ENCODE peak calls at places on chromosome 19, in eight cellular contexts. One of them, this sample, is unnamed.

GRCh38 chr19:29861575-29861974 is 49.8 kb downstream of the CCNE1 start:
- DNase-seq in GM23248: no peak
- DNase-seq in astrocyte: no peak
- DNase-seq in effector memory CD4-positive, alpha-beta T cell: no peak
- DNase-seq in substantia nigra: no peak
- DNase-seq in uterus: no peak
- DNase-seq in A549: no peak
- DNase-seq in CD8-positive, alpha-beta T cell: no peak
- DNase-seq in this sample: no peak

GRCh38 chr19:6374179-6374709 is 1.5 kb downstream of the PSPN start:
- DNase-seq in effector memory CD4-positive, alpha-beta T cell: no peak
- DNase-seq in uterus: peak; percentile 35
- DNase-seq in A549: no peak
- DNase-seq in astrocyte: no peak
- DNase-seq in CD8-positive, alpha-beta T cell: no peak
- DNase-seq in substantia nigra: no peak
- DNase-seq in GM23248: no peak
- DNase-seq in this sample: no peak

GRCh38 chr19:50333737-50334617 is 4.8 kb upstream of the KCNC3 start:
- DNase-seq in astrocyte: peak; percentile 6
- DNase-seq in uterus: peak; percentile 27
- DNase-seq in A549: peak; percentile 99
- DNase-seq in GM23248: peak; percentile 78
- DNase-seq in substantia nigra: peak; percentile 79
- DNase-seq in CD8-positive, alpha-beta T cell: peak; percentile 59
- DNase-seq in effector memory CD4-positive, alpha-beta T cell: peak; percentile 63
- DNase-seq in this sample: peak; percentile 89

GRCh38 chr19:7715671-7716070 is 13.7 kb upstream of the FCER2 start:
- DNase-seq in GM23248: no peak
- DNase-seq in CD8-positive, alpha-beta T cell: no peak
- DNase-seq in astrocyte: no peak
- DNase-seq in uterus: no peak
- DNase-seq in substantia nigra: no peak
- DNase-seq in effector memory CD4-positive, alpha-beta T cell: no peak
- DNase-seq in A549: no peak
- DNase-seq in this sample: no peak

GRCh38 chr19:39135701-39136100 is 10.1 kb downstream of the PAK4 start:
- DNase-seq in CD8-positive, alpha-beta T cell: no peak
- DNase-seq in astrocyte: no peak
- DNase-seq in substantia nigra: no peak
- DNase-seq in GM23248: no peak
- DNase-seq in effector memory CD4-positive, alpha-beta T cell: no peak
- DNase-seq in A549: no peak
- DNase-seq in uterus: no peak
- DNase-seq in this sample: no peak

GRCh38 chr19:1577929-1578618 is 9.9 kb upstream of the MEX3D start:
- DNase-seq in CD8-positive, alpha-beta T cell: no peak
- DNase-seq in substantia nigra: no peak
- DNase-seq in effector memory CD4-positive, alpha-beta T cell: no peak
- DNase-seq in uterus: no peak
- DNase-seq in GM23248: no peak
- DNase-seq in astrocyte: no peak
- DNase-seq in A549: no peak
- DNase-seq in this sample: no peak

GRCh38 chr19:44142014-44142523 is 715 bp downstream of the ZNF234 start:
- DNase-seq in A549: peak; percentile 14
- DNase-seq in substantia nigra: peak; percentile 2
- DNase-seq in astrocyte: peak; percentile 26
- DNase-seq in uterus: no peak
- DNase-seq in CD8-positive, alpha-beta T cell: no peak
- DNase-seq in GM23248: peak; percentile 69
- DNase-seq in effector memory CD4-positive, alpha-beta T cell: no peak
- DNase-seq in this sample: peak; percentile 13

GRCh38 chr19:51441410-51442390 is 16.6 kb downstream of the SIGLEC8 start:
- DNase-seq in A549: no peak
- DNase-seq in effector memory CD4-positive, alpha-beta T cell: peak; percentile 76
- DNase-seq in astrocyte: no peak
- DNase-seq in CD8-positive, alpha-beta T cell: peak; percentile 56
- DNase-seq in substantia nigra: no peak
- DNase-seq in uterus: no peak
- DNase-seq in GM23248: no peak
- DNase-seq in this sample: no peak

GRCh38 chr19:3094638-3095374 is 644 bp downstream of the GNA11 start:
- DNase-seq in substantia nigra: no peak
- DNase-seq in effector memory CD4-positive, alpha-beta T cell: no peak
- DNase-seq in A549: no peak
- DNase-seq in CD8-positive, alpha-beta T cell: no peak
- DNase-seq in astrocyte: no peak
- DNase-seq in GM23248: peak; percentile 76
- DNase-seq in uterus: no peak
- DNase-seq in this sample: no peak

GRCh38 chr19:3096267-3096901 is 2.2 kb downstream of the GNA11 start:
- DNase-seq in A549: no peak
- DNase-seq in GM23248: no peak
- DNase-seq in uterus: no peak
- DNase-seq in astrocyte: no peak
- DNase-seq in effector memory CD4-positive, alpha-beta T cell: no peak
- DNase-seq in CD8-positive, alpha-beta T cell: no peak
- DNase-seq in substantia nigra: no peak
- DNase-seq in this sample: no peak

GRCh38 chr19:3097442-3097871 is 3.3 kb downstream of the GNA11 start:
- DNase-seq in effector memory CD4-positive, alpha-beta T cell: no peak
- DNase-seq in GM23248: peak; percentile 17
- DNase-seq in uterus: no peak
- DNase-seq in CD8-positive, alpha-beta T cell: no peak
- DNase-seq in substantia nigra: no peak
- DNase-seq in astrocyte: no peak
- DNase-seq in A549: no peak
- DNase-seq in this sample: no peak

GRCh38 chr19:3096902-3097326 is 2.8 kb downstream of the GNA11 start:
- DNase-seq in GM23248: no peak
- DNase-seq in substantia nigra: no peak
- DNase-seq in CD8-positive, alpha-beta T cell: no peak
- DNase-seq in effector memory CD4-positive, alpha-beta T cell: no peak
- DNase-seq in uterus: no peak
- DNase-seq in A549: no peak
- DNase-seq in astrocyte: no peak
- DNase-seq in this sample: no peak

GRCh38 chr19:3095375-3096191 is 1.4 kb downstream of the GNA11 start:
- DNase-seq in uterus: no peak
- DNase-seq in effector memory CD4-positive, alpha-beta T cell: peak; percentile 26
- DNase-seq in A549: no peak
- DNase-seq in astrocyte: no peak
- DNase-seq in substantia nigra: no peak
- DNase-seq in GM23248: peak; percentile 35
- DNase-seq in CD8-positive, alpha-beta T cell: peak; percentile 55
- DNase-seq in this sample: no peak
- H3K27ac ChIP-seq in uterus: no peak overlapping the region
- H3K27ac ChIP-seq in effector memory CD4-positive, alpha-beta T cell: no peak overlapping the region
- H3K27ac ChIP-seq in A549: peak overlapping the region; percentile 82
- H3K27ac ChIP-seq in astrocyte: no peak overlapping the region
- H3K27ac ChIP-seq in substantia nigra: peak overlapping the region; percentile 63
- H3K27ac ChIP-seq in GM23248: no peak overlapping the region
- H3K27ac ChIP-seq in CD8-positive, alpha-beta T cell: no peak overlapping the region
- H3K27ac ChIP-seq in this sample: no peak overlapping the region

GRCh38 chr19:4638828-4639530 is at the start of gene TNFAIP8L1:
- DNase-seq in GM23248: peak; percentile 97
- DNase-seq in A549: peak; percentile 92
- DNase-seq in effector memory CD4-positive, alpha-beta T cell: peak; percentile 99
- DNase-seq in astrocyte: peak; percentile 74
- DNase-seq in CD8-positive, alpha-beta T cell: peak; percentile 97
- DNase-seq in substantia nigra: peak; percentile 91
- DNase-seq in uterus: peak; percentile 96
- DNase-seq in this sample: peak; percentile 89

GRCh38 chr19:4636151-4636717 is 3.1 kb upstream of the TNFAIP8L1 start:
- DNase-seq in GM23248: peak; percentile 74
- DNase-seq in uterus: no peak
- DNase-seq in effector memory CD4-positive, alpha-beta T cell: peak; percentile 54
- DNase-seq in astrocyte: no peak
- DNase-seq in CD8-positive, alpha-beta T cell: peak; percentile 53
- DNase-seq in A549: peak; percentile 65
- DNase-seq in substantia nigra: peak; percentile 22
- DNase-seq in this sample: no peak

GRCh38 chr19:4638330-4638729 is 986 bp upstream of the TNFAIP8L1 start:
- DNase-seq in effector memory CD4-positive, alpha-beta T cell: no peak
- DNase-seq in GM23248: no peak
- DNase-seq in A549: no peak
- DNase-seq in CD8-positive, alpha-beta T cell: no peak
- DNase-seq in astrocyte: no peak
- DNase-seq in uterus: peak; percentile 37
- DNase-seq in substantia nigra: no peak
- DNase-seq in this sample: no peak

GRCh38 chr19:4635763-4636135 is 3.6 kb upstream of the TNFAIP8L1 start:
- DNase-seq in uterus: no peak
- DNase-seq in effector memory CD4-positive, alpha-beta T cell: no peak
- DNase-seq in A549: no peak
- DNase-seq in substantia nigra: no peak
- DNase-seq in astrocyte: no peak
- DNase-seq in CD8-positive, alpha-beta T cell: no peak
- DNase-seq in GM23248: no peak
- DNase-seq in this sample: no peak

DNA sequence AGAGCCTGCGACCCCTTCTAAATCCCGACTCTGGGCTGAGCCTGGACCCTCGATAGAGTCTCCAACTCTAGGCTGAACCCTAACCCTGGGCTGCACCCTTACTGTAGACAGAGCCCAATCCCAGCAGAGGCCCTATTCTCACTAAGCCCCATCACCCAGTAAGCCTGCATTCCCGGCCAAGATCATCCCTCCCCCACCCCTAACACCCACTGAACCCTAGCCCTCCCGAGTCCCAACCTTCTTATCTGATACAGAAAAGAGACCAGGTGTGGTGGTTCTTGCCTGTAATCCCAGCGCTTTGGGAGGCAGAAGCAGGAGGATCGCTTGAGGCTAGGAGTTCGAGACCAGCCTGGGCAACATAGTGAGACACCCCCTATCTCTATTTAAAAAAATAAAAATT is 2.6 kb upstream of the TNFAIP8L1 start:
- DNase-seq in uterus: no peak
- DNase-seq in effector memory CD4-positive, alpha-beta T cell: no peak
- DNase-seq in CD8-positive, alpha-beta T cell: no peak
- DNase-seq in GM23248: no peak
- DNase-seq in astrocyte: no peak
- DNase-seq in substantia nigra: no peak
- DNase-seq in A549: no peak
- DNase-seq in this sample: no peak
- H3K27ac ChIP-seq in uterus: no peak overlapping the region
- H3K27ac ChIP-seq in effector memory CD4-positive, alpha-beta T cell: no peak overlapping the region
- H3K27ac ChIP-seq in CD8-positive, alpha-beta T cell: no peak overlapping the region
- H3K27ac ChIP-seq in GM23248: no peak overlapping the region
- H3K27ac ChIP-seq in astrocyte: no peak overlapping the region
- H3K27ac ChIP-seq in substantia nigra: no peak overlapping the region
- H3K27ac ChIP-seq in A549: peak overlapping the region; percentile 81
- H3K27ac ChIP-seq in this sample: no peak overlapping the region

GRCh38 chr19:10604460-10604980 is 17.4 kb upstream of the AP1M2 start:
- DNase-seq in CD8-positive, alpha-beta T cell: no peak
- DNase-seq in astrocyte: no peak
- DNase-seq in substantia nigra: no peak
- DNase-seq in A549: no peak
- DNase-seq in uterus: peak; percentile 47
- DNase-seq in GM23248: no peak
- DNase-seq in effector memory CD4-positive, alpha-beta T cell: no peak
- DNase-seq in this sample: no peak
- H3K27ac ChIP-seq in CD8-positive, alpha-beta T cell: peak overlapping the region; percentile 99
- H3K27ac ChIP-seq in astrocyte: no peak overlapping the region
- H3K27ac ChIP-seq in substantia nigra: peak overlapping the region; percentile 89
- H3K27ac ChIP-seq in A549: no peak overlapping the region
- H3K27ac ChIP-seq in uterus: peak overlapping the region; percentile 91
- H3K27ac ChIP-seq in GM23248: no peak overlapping the region
- H3K27ac ChIP-seq in effector memory CD4-positive, alpha-beta T cell: peak overlapping the region; percentile 99
- H3K27ac ChIP-seq in this sample: peak overlapping the region; percentile 95

GRCh38 chr19:2604747-2605329 is 97.7 kb downstream of the GNG7 start:
- DNase-seq in astrocyte: no peak
- DNase-seq in uterus: no peak
- DNase-seq in effector memory CD4-positive, alpha-beta T cell: no peak
- DNase-seq in CD8-positive, alpha-beta T cell: no peak
- DNase-seq in A549: no peak
- DNase-seq in substantia nigra: no peak
- DNase-seq in GM23248: no peak
- DNase-seq in this sample: no peak

GRCh38 chr19:2603320-2603719 is 99.2 kb downstream of the GNG7 start:
- DNase-seq in GM23248: peak; percentile 75
- DNase-seq in effector memory CD4-positive, alpha-beta T cell: no peak
- DNase-seq in A549: no peak
- DNase-seq in CD8-positive, alpha-beta T cell: no peak
- DNase-seq in uterus: no peak
- DNase-seq in substantia nigra: no peak
- DNase-seq in astrocyte: peak; percentile 79
- DNase-seq in this sample: no peak

GRCh38 chr19:2602391-2603181 is 99.9 kb downstream of the GNG7 start:
- DNase-seq in substantia nigra: peak; percentile 71
- DNase-seq in A549: no peak
- DNase-seq in CD8-positive, alpha-beta T cell: no peak
- DNase-seq in effector memory CD4-positive, alpha-beta T cell: no peak
- DNase-seq in astrocyte: peak; percentile 96
- DNase-seq in uterus: peak; percentile 93
- DNase-seq in GM23248: peak; percentile 93
- DNase-seq in this sample: peak; percentile 36

GRCh38 chr19:2600914-2601870 is 101.3 kb downstream of the GNG7 start:
- DNase-seq in effector memory CD4-positive, alpha-beta T cell: no peak
- DNase-seq in astrocyte: no peak
- DNase-seq in GM23248: no peak
- DNase-seq in CD8-positive, alpha-beta T cell: no peak
- DNase-seq in A549: no peak
- DNase-seq in uterus: no peak
- DNase-seq in substantia nigra: no peak
- DNase-seq in this sample: no peak
- H3K27ac ChIP-seq in effector memory CD4-positive, alpha-beta T cell: no peak overlapping the region
- H3K27ac ChIP-seq in astrocyte: no peak overlapping the region
- H3K27ac ChIP-seq in GM23248: no peak overlapping the region
- H3K27ac ChIP-seq in CD8-positive, alpha-beta T cell: no peak overlapping the region
- H3K27ac ChIP-seq in A549: no peak overlapping the region
- H3K27ac ChIP-seq in uterus: peak overlapping the region; percentile 90
- H3K27ac ChIP-seq in substantia nigra: no peak overlapping the region
- H3K27ac ChIP-seq in this sample: no peak overlapping the region

GRCh38 chr19:12907166-12907565 is 11.9 kb downstream of the SYCE2 start:
- DNase-seq in GM23248: no peak
- DNase-seq in A549: no peak
- DNase-seq in uterus: no peak
- DNase-seq in astrocyte: no peak
- DNase-seq in CD8-positive, alpha-beta T cell: no peak
- DNase-seq in substantia nigra: no peak
- DNase-seq in effector memory CD4-positive, alpha-beta T cell: no peak
- DNase-seq in this sample: no peak
- H3K27ac ChIP-seq in GM23248: no peak overlapping the region
- H3K27ac ChIP-seq in A549: no peak overlapping the region
- H3K27ac ChIP-seq in uterus: no peak overlapping the region
- H3K27ac ChIP-seq in astrocyte: no peak overlapping the region
- H3K27ac ChIP-seq in CD8-positive, alpha-beta T cell: no peak overlapping the region
- H3K27ac ChIP-seq in substantia nigra: no peak overlapping the region
- H3K27ac ChIP-seq in effector memory CD4-positive, alpha-beta T cell: no peak overlapping the region
- H3K27ac ChIP-seq in this sample: no peak overlapping the region

GRCh38 chr19:41744850-41745249 is 10.5 kb upstream of the CEACAM6 start:
- DNase-seq in astrocyte: no peak
- DNase-seq in effector memory CD4-positive, alpha-beta T cell: no peak
- DNase-seq in GM23248: no peak
- DNase-seq in A549: no peak
- DNase-seq in CD8-positive, alpha-beta T cell: no peak
- DNase-seq in uterus: no peak
- DNase-seq in substantia nigra: no peak
- DNase-seq in this sample: no peak
- H3K27ac ChIP-seq in astrocyte: no peak overlapping the region
- H3K27ac ChIP-seq in effector memory CD4-positive, alpha-beta T cell: no peak overlapping the region
- H3K27ac ChIP-seq in GM23248: no peak overlapping the region
- H3K27ac ChIP-seq in A549: no peak overlapping the region
- H3K27ac ChIP-seq in CD8-positive, alpha-beta T cell: no peak overlapping the region
- H3K27ac ChIP-seq in uterus: no peak overlapping the region
- H3K27ac ChIP-seq in substantia nigra: no peak overlapping the region
- H3K27ac ChIP-seq in this sample: no peak overlapping the region

This sample was measured in caudate nucleus.